ENCODE peak calls at places on chromosomes 13 and 19, in nine cellular contexts. T is upper lobe of right lung, N is heart right ventricle, A is psoas muscle, Z is ovary, O is GM23338, P is bronchial epithelial cell, H is mesendoderm, U is tibial nerve. C is an unnamed sample.

GRCh38 chr13:107553838-107554237 is 661.5 kb downstream of the LIG4 start:
- DNase-seq in T (no peak), N (no peak), A (no peak), Z (no peak), O (no peak), P (no peak), H (no peak), U (no peak), C (no peak)

GRCh38 chr19:43467730-43468129 is 2.3 kb upstream of the LYPD3 start:
- DNase-seq in T (no peak), N (no peak), A (no peak), Z (no peak), O (no peak), P (peak; percentile 68), H (no peak), U (no peak), C (no peak)

GRCh38 chr19:40754611-40755247 is 3.7 kb downstream of the SNRPA start:
- DNase-seq in T (no peak), N (no peak), A (no peak), Z (no peak), O (no peak), P (no peak), H (no peak), U (no peak), C (no peak)

GRCh38 chr19:28874742-28875141 is 338.2 kb downstream of the UQCRFS1 start:
- DNase-seq in T (no peak), N (no peak), A (no peak), Z (no peak), O (no peak), P (no peak), H (no peak), U (no peak), C (no peak)

GRCh38 chr19:36392916-36393673 is 14.1 kb upstream of the ZFP14 start:
- DNase-seq in T (no peak), N (no peak), A (no peak), Z (no peak), O (peak; percentile 40), P (no peak), H (peak; percentile 65), U (no peak), C (no peak)

GRCh38 chr19:10517760-10518443 is 655 bp upstream of the S1PR5 start:
- DNase-seq in T (no peak), N (peak; percentile 27), A (no peak), Z (no peak), O (peak; percentile 57), P (peak; percentile 34), H (peak; percentile 71), U (no peak), C (no peak)

GRCh38 chr19:54299126-54299498 is 13.9 kb downstream of the LILRA5 start:
- DNase-seq in T (no peak), N (no peak), A (no peak), Z (no peak), O (no peak), P (no peak), H (no peak), U (no peak), C (no peak)

GRCh38 chr19:4448147-4448985 is 9.2 kb downstream of the UBXN6 start:
- DNase-seq in T (no peak), N (no peak), A (no peak), Z (no peak), O (no peak), P (no peak), H (no peak), U (no peak), C (no peak)

GRCh38 chr13:76783798-76784197 is 102.4 kb downstream of the KCTD12 start:
- DNase-seq in T (no peak), N (no peak), A (no peak), Z (no peak), O (peak; percentile 63), P (peak; percentile 8), H (peak; percentile 65), U (no peak), C (no peak)

GRCh38 chr13:43687038-43687437 is 99.7 kb downstream of the ENOX1 start:
- DNase-seq in T (no peak), N (no peak), A (no peak), Z (no peak), O (no peak), P (no peak), H (no peak), U (no peak), C (no peak)

DNA sequence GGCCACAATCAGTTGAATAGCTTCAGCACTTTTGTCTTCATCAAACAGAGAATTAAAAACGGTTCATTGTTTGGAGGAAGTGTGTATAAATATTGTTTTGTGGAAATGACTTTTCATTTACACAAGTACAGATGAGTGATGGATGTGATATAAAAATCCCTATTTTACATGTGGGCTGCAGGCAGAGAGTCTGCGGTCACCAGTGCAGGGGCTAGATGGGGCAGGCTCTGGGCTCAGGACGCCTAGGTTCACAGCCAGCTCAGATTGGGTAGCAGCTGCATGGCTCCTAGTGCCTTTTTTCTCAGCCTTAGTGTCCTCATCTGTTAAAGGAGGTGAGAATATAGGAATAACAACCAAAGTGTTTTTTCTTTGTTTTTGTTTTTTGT is 9.8 kb downstream of the PPP5C start:
- DNase-seq in T (no peak), N (no peak), A (no peak), Z (no peak), O (no peak), P (no peak), H (no peak), U (no peak), C (no peak)
- H3K36me3 ChIP-seq in T (peaks cover 47% of the 10 kb centered on the region), N (peaks cover 29% of the 10 kb centered on the region), A (peaks cover 58% of the 10 kb centered on the region), Z (no peaks in the 10 kb centered on the region), O (peaks cover 27% of the 10 kb centered on the region), P (peaks cover 19% of the 10 kb centered on the region), H (peaks cover 17% of the 10 kb centered on the region), U (peaks cover 54% of the 10 kb centered on the region), C (peaks cover 29% of the 10 kb centered on the region)

DNA sequence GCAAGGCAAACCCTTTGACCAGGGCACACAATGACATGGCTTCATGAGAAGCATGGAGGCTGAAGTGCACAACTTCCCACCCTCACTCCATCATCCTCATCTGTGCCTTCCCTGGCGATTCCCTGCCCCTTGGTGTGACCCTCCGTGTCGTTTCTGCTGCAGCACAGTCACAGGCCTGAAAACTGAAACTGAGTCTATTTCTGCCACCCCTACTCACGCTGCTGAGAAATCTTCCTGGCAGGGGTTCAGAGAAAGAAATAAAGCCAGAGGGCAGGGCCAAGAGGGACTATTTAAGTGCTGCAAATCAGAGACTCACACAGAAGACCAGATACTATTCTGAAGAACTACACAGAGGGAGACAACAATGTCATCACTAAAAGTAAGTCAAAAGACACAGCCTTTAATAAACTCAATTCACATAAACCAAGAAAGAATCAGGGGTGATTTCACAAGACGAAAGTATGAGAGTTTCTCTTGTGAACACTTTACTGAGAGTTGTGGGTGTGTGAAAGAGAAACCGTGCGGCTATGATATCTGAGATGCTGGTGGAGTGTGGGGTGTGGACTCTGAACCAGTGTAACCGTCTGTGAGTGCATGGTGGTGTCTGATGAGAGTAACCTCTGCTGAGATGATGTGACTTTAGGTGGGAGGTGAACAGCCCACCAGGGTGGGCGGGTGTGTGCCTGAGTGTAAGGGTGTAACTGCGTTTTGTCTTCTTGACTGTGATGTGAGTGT is 23.5 kb downstream of the LGALS16 start:
- DNase-seq in T (no peak), N (peak; percentile 8), A (peak; percentile 60), Z (no peak), O (no peak), P (no peak), H (no peak), U (no peak), C (no peak)
- H3K36me3 ChIP-seq in T (no peaks in the 10 kb centered on the region), N (no peaks in the 10 kb centered on the region), A (peaks cover 21% of the 10 kb centered on the region), Z (no peaks in the 10 kb centered on the region), O (no peaks in the 10 kb centered on the region), P (no peaks in the 10 kb centered on the region), H (no peaks in the 10 kb centered on the region), U (no peaks in the 10 kb centered on the region), C (no peaks in the 10 kb centered on the region)

DNA sequence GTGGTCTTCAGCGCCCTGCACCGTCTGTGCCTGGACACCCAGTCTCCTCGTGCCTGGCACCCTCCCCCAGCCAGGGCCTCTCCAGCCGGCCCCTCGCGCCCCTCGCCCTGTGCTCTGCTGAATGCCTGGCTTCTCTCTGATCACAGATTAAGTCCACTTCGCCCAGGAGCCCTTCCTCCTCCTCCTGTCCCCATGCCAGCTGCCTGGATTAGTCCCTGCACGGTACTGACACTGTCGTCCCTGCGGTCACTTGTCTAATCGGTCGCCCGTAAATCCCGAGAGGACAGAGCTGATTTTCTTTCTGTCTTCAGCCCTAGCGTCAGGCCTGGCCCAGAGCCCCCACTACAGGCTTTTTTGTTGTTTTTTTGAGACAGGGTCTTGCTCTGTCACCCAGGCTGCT is 6.6 kb downstream of the THOP1 start:
- DNase-seq in T (no peak), N (no peak), A (no peak), Z (no peak), O (no peak), P (no peak), H (no peak), U (no peak), C (no peak)
- H3K36me3 ChIP-seq in T (peaks cover 21% of the 10 kb centered on the region), N (peaks cover 47% of the 10 kb centered on the region), A (peaks cover 33% of the 10 kb centered on the region), Z (no peaks in the 10 kb centered on the region), O (peaks cover 11% of the 10 kb centered on the region), P (peaks cover 20% of the 10 kb centered on the region), H (peaks cover 14% of the 10 kb centered on the region), U (peaks cover 72% of the 10 kb centered on the region), C (no peaks in the 10 kb centered on the region)

GRCh38 chr13:21894703-21895699 is 224.1 kb downstream of the FGF9 start:
- DNase-seq in T (no peak), N (no peak), A (no peak), Z (no peak), O (no peak), P (no peak), H (no peak), U (no peak), C (no peak)
- H3K36me3 ChIP-seq in T (no peaks in the 10 kb centered on the region), N (no peaks in the 10 kb centered on the region), A (no peaks in the 10 kb centered on the region), Z (no peaks in the 10 kb centered on the region), O (no peaks in the 10 kb centered on the region), P (no peaks in the 10 kb centered on the region), H (no peaks in the 10 kb centered on the region), U (no peaks in the 10 kb centered on the region), C (no peaks in the 10 kb centered on the region)

GRCh38 chr13:113475911-113476310 is 14.6 kb downstream of the DCUN1D2 start:
- DNase-seq in T (no peak), N (no peak), A (no peak), Z (no peak), O (no peak), P (no peak), H (no peak), U (no peak), C (no peak)
- H3K36me3 ChIP-seq in T (peaks cover 28% of the 10 kb centered on the region), N (peaks cover 79% of the 10 kb centered on the region), A (peaks cover 84% of the 10 kb centered on the region), Z (no peaks in the 10 kb centered on the region), O (peaks cover 46% of the 10 kb centered on the region), P (peaks cover 11% of the 10 kb centered on the region), H (peaks cover 10% of the 10 kb centered on the region), U (peaks cover 86% of the 10 kb centered on the region), C (peaks cover 48% of the 10 kb centered on the region)

C was measured in tibial artery.